ENCODE peak calls at places on chromosomes 11 and 22, in five cellular contexts. One of them, this sample, is unnamed.

GRCh38 chr11:59708537-59708936 is 5.1 kb downstream of the OR10V1 start:
- DNase-seq in bronchial epithelial cell: peak
- DNase-seq in heart left ventricle: no peak
- DNase-seq in effector memory CD4-positive, alpha-beta T cell: no peak
- DNase-seq in A549: no peak
- DNase-seq in this sample: no peak

GRCh38 chr22:39428597-39429071 is 28.2 kb upstream of the MGAT3 start:
- DNase-seq in effector memory CD4-positive, alpha-beta T cell: no peak
- DNase-seq in heart left ventricle: no peak
- DNase-seq in bronchial epithelial cell: no peak
- DNase-seq in A549: no peak
- DNase-seq in this sample: no peak

GRCh38 chr11:33742249-33742851 is 6.1 kb upstream of the CD59 start:
- DNase-seq in heart left ventricle: no peak
- DNase-seq in bronchial epithelial cell: peak
- DNase-seq in effector memory CD4-positive, alpha-beta T cell: no peak
- DNase-seq in A549: no peak
- DNase-seq in this sample: no peak

GRCh38 chr11:2670541-2671100 is 29.2 kb downstream of the KCNQ1OT1 start:
- DNase-seq in A549: no peak
- DNase-seq in effector memory CD4-positive, alpha-beta T cell: no peak
- DNase-seq in bronchial epithelial cell: no peak
- DNase-seq in heart left ventricle: no peak
- DNase-seq in this sample: no peak

GRCh38 chr22:46795140-46795539 is 32.7 kb downstream of the TBC1D22A start:
- DNase-seq in heart left ventricle: no peak
- DNase-seq in effector memory CD4-positive, alpha-beta T cell: no peak
- DNase-seq in A549: no peak
- DNase-seq in bronchial epithelial cell: no peak
- DNase-seq in this sample: no peak

GRCh38 chr22:20569059-20570058 is 61.9 kb downstream of the MED15 start:
- DNase-seq in A549: peak
- DNase-seq in heart left ventricle: no peak
- DNase-seq in bronchial epithelial cell: peak
- DNase-seq in effector memory CD4-positive, alpha-beta T cell: peak
- DNase-seq in this sample: peak

GRCh38 chr22:37418627-37419369 is 8.5 kb downstream of the ELFN2 start:
- DNase-seq in A549: no peak
- DNase-seq in bronchial epithelial cell: peak
- DNase-seq in effector memory CD4-positive, alpha-beta T cell: no peak
- DNase-seq in heart left ventricle: no peak
- DNase-seq in this sample: no peak

GRCh38 chr11:69352181-69352580 is 58.2 kb downstream of the MYEOV start:
- DNase-seq in A549: no peak
- DNase-seq in heart left ventricle: no peak
- DNase-seq in bronchial epithelial cell: no peak
- DNase-seq in effector memory CD4-positive, alpha-beta T cell: no peak
- DNase-seq in this sample: no peak

GRCh38 chr11:118051136-118051610 is 25.7 kb upstream of the TMPRSS4 start:
- DNase-seq in heart left ventricle: no peak
- DNase-seq in A549: no peak
- DNase-seq in bronchial epithelial cell: no peak
- DNase-seq in effector memory CD4-positive, alpha-beta T cell: no peak
- DNase-seq in this sample: no peak

GRCh38 chr11:32905028-32905667 is 12.5 kb downstream of the QSER1 start:
- DNase-seq in heart left ventricle: no peak
- DNase-seq in effector memory CD4-positive, alpha-beta T cell: no peak
- DNase-seq in A549: no peak
- DNase-seq in bronchial epithelial cell: no peak
- DNase-seq in this sample: no peak

GRCh38 chr22:42417645-42418303 is 14.4 kb downstream of the NFAM1 start:
- DNase-seq in effector memory CD4-positive, alpha-beta T cell: no peak
- DNase-seq in bronchial epithelial cell: no peak
- DNase-seq in heart left ventricle: no peak
- DNase-seq in A549: no peak
- DNase-seq in this sample: no peak

GRCh38 chr11:114111369-114112042 is 52.0 kb downstream of the ZBTB16 start:
- DNase-seq in A549: no peak
- DNase-seq in bronchial epithelial cell: no peak
- DNase-seq in effector memory CD4-positive, alpha-beta T cell: no peak
- DNase-seq in heart left ventricle: no peak
- DNase-seq in this sample: no peak

GRCh38 chr11:111836766-111837165 is 34.6 kb downstream of the ALG9 start:
- DNase-seq in A549: no peak
- DNase-seq in effector memory CD4-positive, alpha-beta T cell: no peak
- DNase-seq in bronchial epithelial cell: no peak
- DNase-seq in heart left ventricle: no peak
- DNase-seq in this sample: no peak

GRCh38 chr11:43734256-43734655 is 53.7 kb downstream of the HSD17B12 start:
- DNase-seq in bronchial epithelial cell: no peak
- DNase-seq in effector memory CD4-positive, alpha-beta T cell: no peak
- DNase-seq in heart left ventricle: no peak
- DNase-seq in A549: no peak
- DNase-seq in this sample: no peak

GRCh38 chr11:1830500-1831223 is 4.1 kb upstream of the SYT8 start:
- DNase-seq in heart left ventricle: peak
- DNase-seq in bronchial epithelial cell: peak
- DNase-seq in effector memory CD4-positive, alpha-beta T cell: no peak
- DNase-seq in A549: no peak
- DNase-seq in this sample: no peak

GRCh38 chr11:131534611-131535010 is 164.2 kb downstream of the NTM start:
- DNase-seq in A549: no peak
- DNase-seq in heart left ventricle: no peak
- DNase-seq in effector memory CD4-positive, alpha-beta T cell: no peak
- DNase-seq in bronchial epithelial cell: no peak
- DNase-seq in this sample: no peak

GRCh38 chr11:126451211-126451802 is 95.8 kb downstream of the ST3GAL4 start:
- DNase-seq in A549: no peak
- DNase-seq in heart left ventricle: no peak
- DNase-seq in effector memory CD4-positive, alpha-beta T cell: no peak
- DNase-seq in bronchial epithelial cell: no peak
- DNase-seq in this sample: no peak

GRCh38 chr22:23152238-23153114 is 7.2 kb downstream of the RAB36 start:
- DNase-seq in heart left ventricle: no peak
- DNase-seq in bronchial epithelial cell: no peak
- DNase-seq in A549: no peak
- DNase-seq in effector memory CD4-positive, alpha-beta T cell: no peak
- DNase-seq in this sample: no peak

GRCh38 chr11:8357891-8358566 is 94.4 kb upstream of the LMO1 start:
- DNase-seq in heart left ventricle: no peak
- DNase-seq in A549: no peak
- DNase-seq in effector memory CD4-positive, alpha-beta T cell: no peak
- DNase-seq in bronchial epithelial cell: no peak
- DNase-seq in this sample: no peak

DNA sequence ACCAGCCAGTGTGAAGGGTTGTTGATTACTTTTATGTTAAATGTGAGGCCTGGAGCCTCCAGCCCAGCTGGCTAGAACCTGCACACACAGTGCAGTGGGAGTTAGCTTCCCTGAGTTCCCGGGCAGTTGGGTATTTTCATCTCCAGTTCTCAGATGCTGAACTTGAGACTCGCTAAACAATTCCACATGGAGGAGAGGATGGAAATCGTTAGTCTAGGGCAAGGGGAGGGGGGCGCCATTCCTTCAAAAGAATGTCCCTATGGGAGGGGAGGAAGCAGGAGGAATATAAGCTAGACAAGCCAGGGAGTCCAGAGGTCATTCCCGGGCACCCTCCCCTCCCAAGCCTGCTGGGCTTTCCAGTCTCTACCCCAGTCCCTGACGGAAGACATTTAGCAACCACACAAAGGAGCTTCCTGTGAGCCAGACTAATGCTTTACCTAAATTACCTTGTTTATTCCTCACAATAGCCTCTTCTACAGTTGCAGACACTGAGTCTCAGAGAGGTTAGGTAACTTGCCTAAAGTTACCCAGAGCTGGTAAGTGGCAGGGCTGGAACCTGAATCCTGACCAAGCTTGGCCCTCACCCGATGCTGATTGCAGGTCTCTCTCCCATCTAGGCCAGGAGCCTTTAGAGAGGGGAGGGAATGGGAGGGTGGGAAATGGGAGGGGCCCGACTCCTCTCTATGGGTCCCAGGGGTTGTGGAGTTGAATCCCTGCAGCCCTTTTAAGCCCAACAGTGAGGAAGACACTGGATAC is 1.9 kb upstream of the TSKU start:
- DNase-seq in bronchial epithelial cell: no peak
- DNase-seq in heart left ventricle: no peak
- DNase-seq in effector memory CD4-positive, alpha-beta T cell: no peak
- DNase-seq in A549: no peak
- DNase-seq in this sample: no peak
- H3K4me3 ChIP-seq in bronchial epithelial cell: no peak
- H3K4me3 ChIP-seq in heart left ventricle: no peak
- H3K4me3 ChIP-seq in effector memory CD4-positive, alpha-beta T cell: no peak
- H3K4me3 ChIP-seq in A549: peak
- H3K4me3 ChIP-seq in this sample: no peak

DNA sequence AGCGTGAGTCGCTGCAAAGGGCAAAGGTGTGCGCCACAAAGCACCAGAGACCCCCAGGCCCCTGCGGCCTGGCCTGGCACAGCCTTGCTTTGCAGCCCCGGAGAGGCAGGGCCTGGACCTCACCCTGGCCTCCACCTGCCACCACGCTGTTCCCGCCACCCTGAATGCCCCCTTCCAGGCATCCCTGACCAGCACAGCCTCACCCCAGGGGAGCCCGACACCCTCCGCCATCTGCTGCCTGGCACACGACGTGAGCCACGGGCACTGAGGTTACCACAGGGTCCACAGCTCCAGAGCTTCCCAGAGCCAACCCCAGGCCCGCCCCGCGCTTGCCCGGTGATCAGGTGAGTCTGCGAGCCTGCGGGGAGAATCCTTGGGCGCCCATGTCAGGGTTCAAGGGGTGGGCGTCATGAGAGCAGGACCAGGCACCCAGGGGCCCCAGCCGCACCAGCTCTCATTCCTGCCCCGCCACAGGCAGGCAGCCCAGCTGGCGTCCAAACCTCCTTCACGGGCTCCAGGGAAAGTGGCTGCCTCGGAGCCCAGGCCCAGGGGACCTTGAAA is 171.3 kb downstream of the BRD1 start:
- DNase-seq in heart left ventricle: no peak
- DNase-seq in bronchial epithelial cell: no peak
- DNase-seq in A549: no peak
- DNase-seq in effector memory CD4-positive, alpha-beta T cell: no peak
- DNase-seq in this sample: no peak
- H3K4me3 ChIP-seq in heart left ventricle: peak
- H3K4me3 ChIP-seq in bronchial epithelial cell: no peak
- H3K4me3 ChIP-seq in A549: no peak
- H3K4me3 ChIP-seq in effector memory CD4-positive, alpha-beta T cell: peak
- H3K4me3 ChIP-seq in this sample: peak

GRCh38 chr11:61696602-61697001 is 16.4 kb downstream of the DAGLA start:
- DNase-seq in heart left ventricle: no peak
- DNase-seq in bronchial epithelial cell: no peak
- DNase-seq in A549: no peak
- DNase-seq in effector memory CD4-positive, alpha-beta T cell: no peak
- DNase-seq in this sample: peak

GRCh38 chr11:61697093-61697492 is 16.9 kb downstream of the DAGLA start:
- DNase-seq in bronchial epithelial cell: peak
- DNase-seq in A549: no peak
- DNase-seq in effector memory CD4-positive, alpha-beta T cell: no peak
- DNase-seq in heart left ventricle: no peak
- DNase-seq in this sample: no peak

GRCh38 chr11:61698173-61698965 is 18.2 kb downstream of the DAGLA start:
- DNase-seq in heart left ventricle: no peak
- DNase-seq in effector memory CD4-positive, alpha-beta T cell: no peak
- DNase-seq in A549: no peak
- DNase-seq in bronchial epithelial cell: no peak
- DNase-seq in this sample: no peak

GRCh38 chr11:61695917-61696316 is 15.7 kb downstream of the DAGLA start:
- DNase-seq in heart left ventricle: peak
- DNase-seq in bronchial epithelial cell: peak
- DNase-seq in A549: peak
- DNase-seq in effector memory CD4-positive, alpha-beta T cell: peak
- DNase-seq in this sample: peak

DNA sequence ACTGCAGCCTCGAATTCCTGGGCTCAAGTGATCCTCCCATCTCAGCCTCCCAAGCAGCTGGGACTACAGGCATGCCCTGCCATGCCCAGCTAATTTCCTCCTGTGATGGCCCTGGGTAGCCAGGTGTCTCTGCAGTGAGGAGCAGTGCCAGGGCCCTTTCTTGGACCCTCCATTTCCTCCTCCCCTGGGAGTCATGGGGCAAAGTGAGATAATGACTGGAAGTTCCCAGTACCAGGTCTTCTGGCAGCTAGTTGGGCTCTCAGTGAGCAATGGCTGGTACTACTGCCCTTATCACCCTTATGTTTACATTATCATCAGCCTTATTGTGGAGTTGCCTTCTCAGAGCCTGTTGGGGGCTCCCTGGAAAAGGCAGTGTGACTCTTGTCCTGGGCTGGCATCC is 17.6 kb downstream of the DAGLA start:
- DNase-seq in bronchial epithelial cell: no peak
- DNase-seq in heart left ventricle: no peak
- DNase-seq in A549: no peak
- DNase-seq in effector memory CD4-positive, alpha-beta T cell: no peak
- DNase-seq in this sample: no peak
- H3K4me3 ChIP-seq in bronchial epithelial cell: no peak
- H3K4me3 ChIP-seq in heart left ventricle: no peak
- H3K4me3 ChIP-seq in A549: no peak
- H3K4me3 ChIP-seq in effector memory CD4-positive, alpha-beta T cell: no peak
- H3K4me3 ChIP-seq in this sample: no peak

GRCh38 chr11:66022401-66023185 is 3.7 kb downstream of the CATSPER1 start:
- DNase-seq in A549: peak
- DNase-seq in heart left ventricle: peak
- DNase-seq in effector memory CD4-positive, alpha-beta T cell: peak
- DNase-seq in bronchial epithelial cell: peak
- DNase-seq in this sample: peak
- H3K4me3 ChIP-seq in A549: peak
- H3K4me3 ChIP-seq in heart left ventricle: peak
- H3K4me3 ChIP-seq in effector memory CD4-positive, alpha-beta T cell: no peak
- H3K4me3 ChIP-seq in bronchial epithelial cell: no peak
- H3K4me3 ChIP-seq in this sample: peak

DNA sequence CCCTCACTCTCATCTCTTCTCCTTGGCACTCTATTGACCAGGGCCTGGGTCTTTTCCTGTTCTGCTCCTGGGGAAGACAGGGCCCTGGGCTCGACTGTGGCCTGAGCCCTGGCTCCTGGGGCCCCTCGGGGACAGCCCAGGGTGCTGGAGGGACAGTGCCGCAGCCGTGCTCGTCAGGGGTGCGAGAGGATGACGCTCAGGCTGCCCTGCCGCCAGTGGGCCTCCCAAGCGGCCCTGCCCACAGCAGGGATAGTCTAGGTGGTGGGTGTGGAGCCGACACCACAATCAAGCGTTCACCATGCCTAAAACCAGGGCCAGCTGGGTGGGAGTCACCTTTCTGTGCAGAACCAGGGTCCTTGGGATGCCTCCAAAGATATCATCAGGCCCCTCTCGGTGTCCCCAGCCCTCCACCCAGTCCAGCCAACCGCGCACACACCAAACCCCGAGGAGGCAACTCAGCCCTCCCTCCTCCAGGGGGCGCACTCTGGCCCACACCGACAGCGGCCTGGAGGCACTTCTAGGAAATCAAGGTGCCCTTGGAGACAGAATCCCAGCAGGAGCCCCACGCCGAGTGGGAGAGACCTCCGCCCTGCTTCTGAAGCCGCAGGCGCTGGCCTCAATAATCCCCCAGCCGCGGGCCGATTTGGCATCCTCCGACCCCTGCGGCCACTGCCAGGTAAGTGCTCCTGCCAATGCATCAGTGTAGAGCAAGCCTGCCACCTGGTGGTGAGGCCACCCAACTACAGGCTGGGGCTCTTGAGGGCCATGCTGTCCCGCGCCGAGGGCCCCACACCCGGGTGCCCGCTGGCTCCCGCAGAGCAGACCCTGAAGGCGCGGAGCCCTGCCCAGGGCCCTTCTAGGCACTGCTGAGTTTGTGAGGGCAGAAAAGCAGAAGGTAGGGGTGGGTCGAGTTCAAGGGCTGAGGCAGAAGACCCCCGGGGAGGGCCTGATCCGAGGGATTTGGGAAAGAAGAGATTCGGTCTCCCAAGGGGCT is 496.4 kb downstream of the BUD13 start:
- DNase-seq in effector memory CD4-positive, alpha-beta T cell: peak
- DNase-seq in bronchial epithelial cell: peak
- DNase-seq in heart left ventricle: peak
- DNase-seq in A549: peak
- DNase-seq in this sample: peak
- H3K4me3 ChIP-seq in effector memory CD4-positive, alpha-beta T cell: peak
- H3K4me3 ChIP-seq in bronchial epithelial cell: peak
- H3K4me3 ChIP-seq in heart left ventricle: peak
- H3K4me3 ChIP-seq in A549: peak
- H3K4me3 ChIP-seq in this sample: no peak